ENCODE peak calls at places on chromosome 19, in five cellular contexts. Y, T, D, E and Z are unnamed samples.

GRCh38 chr19:12769689-12770088 is 5.7 kb downstream of the HOOK2 start:
- DNase-seq in Y (no peak), D (no peak), T (no peak), E (no peak), Z (peak)

GRCh38 chr19:41175825-41176734 is 16.9 kb upstream of the CYP2S1 start:
- DNase-seq in E (peak), D (peak), T (peak), Y (peak), Z (peak)

GRCh38 chr19:45917421-45918091 is 3.0 kb upstream of the NANOS2 start:
- DNase-seq in T (no peak), E (no peak), Y (no peak), D (no peak), Z (no peak)

GRCh38 chr19:1827566-1828278 is 15.6 kb upstream of the ATP8B3 start:
- DNase-seq in E (no peak), D (no peak), T (no peak), Y (no peak), Z (no peak)

GRCh38 chr19:6739884-6740588 is 556 bp downstream of the TRIP10 start:
- DNase-seq in E (peak), D (no peak), T (no peak), Y (no peak), Z (no peak)

GRCh38 chr19:1453525-1454371 is 3.8 kb downstream of the APC2 start:
- DNase-seq in E (no peak), Y (no peak), D (no peak), T (no peak), Z (no peak)

GRCh38 chr19:56720281-56720680 is 48.7 kb upstream of the ZNF835 start:
- DNase-seq in Y (peak), T (no peak), E (no peak), D (no peak), Z (no peak)

GRCh38 chr19:42563352-42564210 is 31.1 kb downstream of the CEACAM8 start:
- DNase-seq in E (peak), Y (peak), T (peak), D (peak), Z (no peak)

GRCh38 chr19:13101590-13102415 is 855 bp downstream of the LYL1 start:
- DNase-seq in E (no peak), Y (no peak), D (no peak), T (no peak), Z (no peak)

GRCh38 chr19:52191951-52192350 is 2.1 kb downstream of the PPP2R1A start:
- DNase-seq in D (no peak), T (no peak), E (peak), Y (no peak), Z (no peak)

GRCh38 chr19:37963190-37963947 is 56.4 kb downstream of the SIPA1L3 start:
- DNase-seq in D (peak), T (no peak), E (peak), Y (peak), Z (no peak)

GRCh38 chr19:33705090-33705847 is 83.5 kb downstream of the CHST8 start:
- DNase-seq in Y (no peak), D (no peak), E (no peak), T (no peak), Z (no peak)

GRCh38 chr19:369256-369655 is 24.7 kb upstream of the MIER2 start:
- DNase-seq in Y (no peak), D (no peak), T (no peak), E (no peak), Z (no peak)

GRCh38 chr19:7888145-7888825 is at the start of gene LRRC8E:
- DNase-seq in T (no peak), D (peak), Y (peak), E (no peak), Z (no peak)

GRCh38 chr19:38093587-38093986 is 130.4 kb downstream of the DPF1 start:
- DNase-seq in Y (no peak), D (no peak), E (no peak), T (no peak), Z (no peak)

GRCh38 chr19:38669532-38669931 is 22.1 kb downstream of the ACTN4 start:
- DNase-seq in E (no peak), Y (no peak), T (no peak), D (no peak), Z (peak)

GRCh38 chr19:45218887-45219780 is 26.1 kb downstream of the EXOC3L2 start:
- DNase-seq in Y (no peak), T (no peak), D (no peak), E (no peak), Z (no peak)

GRCh38 chr19:55544776-55545439 is 435 bp downstream of the SBK3 start:
- DNase-seq in E (no peak), Y (no peak), T (no peak), D (no peak), Z (no peak)

GRCh38 chr19:17556995-17557394 is 1.5 kb downstream of the COLGALT1 start:
- DNase-seq in Y (no peak), E (no peak), T (no peak), D (no peak), Z (no peak)

GRCh38 chr19:1133471-1133929 is 29.7 kb downstream of the GPX4 start:
- DNase-seq in D (no peak), Y (peak), E (peak), T (peak), Z (peak)

GRCh38 chr19:49977846-49978245 is 16.9 kb upstream of the SIGLEC11 start:
- DNase-seq in Y (no peak), D (no peak), E (no peak), T (no peak), Z (no peak)

GRCh38 chr19:39078436-39079200 is 5.5 kb upstream of the ACP7 start:
- DNase-seq in E (no peak), D (peak), T (peak), Y (peak), Z (no peak)

GRCh38 chr19:15320118-15320517 is 12.2 kb downstream of the BRD4 start:
- DNase-seq in D (peak), Y (no peak), E (no peak), T (no peak), Z (no peak)

GRCh38 chr19:42083537-42083936 is 7.6 kb downstream of the ZNF574 start:
- DNase-seq in D (no peak), T (no peak), Y (no peak), E (no peak), Z (no peak)

GRCh38 chr19:53908106-53908932 is 759 bp upstream of the CACNG7 start:
- DNase-seq in Y (peak), T (no peak), D (peak), E (peak), Z (no peak)

GRCh38 chr19:2798733-2799132 is 13.4 kb downstream of the THOP1 start:
- DNase-seq in E (no peak), T (no peak), Y (peak), D (no peak), Z (no peak)

GRCh38 chr19:11499890-11500420 is 5.7 kb downstream of the ZNF653 start:
- DNase-seq in E (no peak), D (no peak), Y (no peak), T (no peak), Z (no peak)

GRCh38 chr19:51025809-51026553 is 435 bp downstream of the KLK11 start:
- DNase-seq in D (no peak), Y (no peak), T (no peak), E (no peak), Z (no peak)
- H3K27ac ChIP-seq in D (no peak), Y (no peak), T (no peak), E (no peak), Z (no peak)

DNA sequence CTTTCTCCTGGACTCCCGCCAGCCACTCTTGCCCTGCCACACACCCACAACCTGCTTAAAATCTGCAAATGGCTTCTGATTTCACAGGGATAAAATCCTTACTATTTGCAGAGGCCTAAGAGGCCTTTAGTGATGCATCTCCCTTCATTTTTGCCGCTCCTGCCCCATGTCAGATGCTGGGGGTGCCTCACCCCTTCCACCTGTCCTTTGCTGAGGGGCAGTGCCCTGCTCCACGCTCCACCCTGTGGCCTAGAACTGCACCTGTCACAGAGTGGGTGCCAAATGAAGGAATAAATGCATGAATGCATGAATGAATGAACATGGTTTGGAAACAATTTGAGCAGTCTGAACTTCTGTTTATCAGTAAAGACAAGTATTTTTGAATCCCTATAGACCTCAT is 34.1 kb upstream of the UQCRFS1 start:
- DNase-seq in E (no peak), T (no peak), Y (no peak), D (no peak), Z (no peak)
- TF ChIP-seq CTCF in E (no peak), T (no peak), Y (no peak), D (no peak), Z (no peak)

DNA sequence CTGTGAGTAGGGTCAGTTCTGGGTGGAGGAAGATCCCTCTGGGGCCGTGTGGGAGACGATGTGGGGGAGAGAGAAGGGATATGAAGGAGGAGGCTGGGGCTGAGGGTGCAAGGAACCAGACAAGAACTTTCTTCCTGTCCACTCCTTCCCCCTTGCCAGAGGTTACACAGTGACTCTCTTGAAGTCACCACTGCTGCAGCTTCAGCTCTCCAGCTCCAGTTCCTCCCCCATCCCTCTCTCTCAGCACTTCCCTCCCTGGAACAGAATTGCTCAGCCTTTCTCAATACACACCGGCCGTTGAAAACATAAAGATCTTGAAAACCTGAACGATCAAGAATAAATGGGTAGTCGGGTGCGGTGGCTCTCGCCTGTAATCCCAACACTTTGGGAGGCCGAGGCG is 5.1 kb downstream of the ZSWIM9 start:
- DNase-seq in E (no peak), Y (no peak), T (no peak), D (no peak), Z (no peak)
- H3K27ac ChIP-seq in E (no peak), Y (peak), T (no peak), D (no peak), Z (no peak)

GRCh38 chr19:48830088-48830487 is 6.2 kb downstream of the HSD17B14 start:
- DNase-seq in E (no peak), Y (no peak), T (no peak), D (no peak), Z (no peak)

GRCh38 chr19:48822514-48822913 is 11.7 kb upstream of the BCAT2 start:
- DNase-seq in D (no peak), E (no peak), Y (no peak), T (no peak), Z (no peak)

GRCh38 chr19:48830965-48831364 is 5.3 kb downstream of the HSD17B14 start:
- DNase-seq in D (no peak), E (no peak), Y (no peak), T (no peak), Z (no peak)

GRCh38 chr19:48821633-48822032 is 10.8 kb upstream of the BCAT2 start:
- DNase-seq in T (no peak), D (no peak), Y (no peak), E (no peak), Z (no peak)

GRCh38 chr19:48826606-48827020 is 9.7 kb downstream of the HSD17B14 start:
- DNase-seq in E (no peak), T (no peak), D (no peak), Y (no peak), Z (no peak)
- TF ChIP-seq CTCF in E (peak), T (peak), D (no peak), Y (peak), Z (no peak)

GRCh38 chr19:16384688-16385087 is 60.1 kb downstream of the KLF2 start:
- DNase-seq in Y (no peak), E (no peak), D (no peak), T (no peak), Z (no peak)

GRCh38 chr19:16386619-16387240 is 62.1 kb downstream of the KLF2 start:
- DNase-seq in D (peak), Y (peak), E (peak), T (peak), Z (peak)

GRCh38 chr19:16385821-16386220 is 61.2 kb downstream of the KLF2 start:
- DNase-seq in T (no peak), E (no peak), D (no peak), Y (no peak), Z (no peak)

GRCh38 chr19:16383584-16384161 is 59.0 kb downstream of the KLF2 start:
- DNase-seq in E (no peak), Y (no peak), D (no peak), T (no peak), Z (no peak)

DNA sequence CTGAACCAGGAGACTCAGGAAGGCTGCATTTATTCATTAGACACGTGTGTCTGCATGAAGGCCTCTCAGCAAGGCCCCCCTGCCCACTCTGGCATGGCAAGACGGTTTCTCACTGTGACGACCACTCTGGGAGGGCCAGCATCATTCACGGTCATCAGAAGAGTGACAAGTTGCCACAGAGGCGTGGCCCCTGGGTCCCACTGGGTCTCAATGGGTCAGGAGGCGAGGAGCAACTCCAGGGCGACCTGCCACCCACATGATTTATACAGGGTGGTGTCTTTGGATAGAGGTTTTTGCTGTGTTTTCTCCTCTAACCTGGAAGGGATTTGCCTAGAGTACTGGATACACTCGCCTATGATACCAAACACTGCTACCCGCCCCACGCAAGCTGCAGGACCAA is 60.7 kb downstream of the KLF2 start:
- DNase-seq in Y (no peak), T (no peak), D (no peak), E (no peak), Z (no peak)
- H3K27ac ChIP-seq in Y (no peak), T (no peak), D (no peak), E (no peak), Z (no peak)

GRCh38 chr19:5567360-5567970 is at the start of gene TINCR:
- DNase-seq in E (no peak), T (no peak), Y (no peak), D (no peak), Z (no peak)
- TF ChIP-seq CTCF in E (no peak), T (peak), Y (peak), D (no peak), Z (no peak)

DNA sequence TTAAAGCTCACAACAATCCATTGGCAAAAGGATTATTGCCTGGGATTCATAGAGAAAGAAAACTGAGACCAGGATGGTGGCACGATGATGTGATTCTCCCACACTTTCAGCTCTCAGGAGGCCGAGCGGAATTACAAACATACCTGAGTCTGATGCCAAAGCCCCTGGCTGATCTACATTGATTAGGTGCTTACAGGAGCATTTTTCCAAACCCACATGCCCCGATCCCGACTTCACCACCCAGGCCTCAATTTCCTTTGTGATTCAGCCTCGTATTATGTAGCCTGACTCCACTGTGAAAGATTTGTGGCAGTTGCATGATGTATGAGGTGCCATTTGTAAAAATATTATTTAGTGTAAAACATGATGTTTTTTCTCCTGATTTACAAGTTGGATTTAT is 118.1 kb downstream of the TSHZ3 start:
- DNase-seq in E (no peak), D (peak), Y (no peak), T (no peak), Z (no peak)
- H3K27ac ChIP-seq in E (no peak), D (peak), Y (no peak), T (no peak), Z (no peak)

GRCh38 chr19:58408152-58409009 is at the start of gene ZNF584:
- DNase-seq in T (peak), E (peak), D (peak), Y (peak), Z (peak)

GRCh38 chr19:58409010-58409790 is 751 bp downstream of the ZNF584 start:
- DNase-seq in Y (peak), D (no peak), T (no peak), E (no peak), Z (no peak)

GRCh38 chr19:58401825-58402433 is 6.5 kb downstream of the RNF225 start:
- DNase-seq in T (no peak), Y (no peak), E (no peak), D (no peak), Z (no peak)

GRCh38 chr19:58407658-58408151 is 744 bp upstream of the ZNF584 start:
- DNase-seq in D (no peak), T (no peak), Y (no peak), E (no peak), Z (no peak)

GRCh38 chr19:58406818-58407657 is 1.4 kb upstream of the ZNF584 start:
- DNase-seq in Y (no peak), E (peak), T (no peak), D (no peak), Z (no peak)
- TF ChIP-seq CTCF in Y (peak), E (peak), T (peak), D (peak), Z (no peak)

GRCh38 chr19:18699403-18700054 is 16.0 kb downstream of the CRTC1 start:
- DNase-seq in E (peak), D (no peak), Y (no peak), T (no peak), Z (no peak)

GRCh38 chr19:18700501-18701249 is 17.2 kb downstream of the CRTC1 start:
- DNase-seq in D (peak), Y (peak), E (peak), T (no peak), Z (peak)

GRCh38 chr19:18704054-18704453 is 20.6 kb downstream of the CRTC1 start:
- DNase-seq in T (no peak), Y (no peak), E (no peak), D (no peak), Z (no peak)

GRCh38 chr19:18698321-18699167 is 15.1 kb downstream of the CRTC1 start:
- DNase-seq in Y (no peak), T (no peak), D (no peak), E (peak), Z (no peak)

GRCh38 chr19:18701250-18701608 is 17.7 kb downstream of the CRTC1 start:
- DNase-seq in T (no peak), Y (no peak), D (no peak), E (peak), Z (no peak)
- H3K27ac ChIP-seq in T (no peak), Y (no peak), D (no peak), E (peak), Z (peak)